ENCODE peak calls at places on chromosomes 1 and 21, in nine cellular contexts. One of them, this sample, is unnamed.

GRCh38 chr1:205571747-205572146 is 60.1 kb downstream of the ELK4 start:
- DNase-seq in fibroblast of lung: no peak
- DNase-seq in heart left ventricle: peak
- DNase-seq in esophagus squamous epithelium: no peak
- DNase-seq in esophagus muscularis mucosa: no peak
- DNase-seq in GM23338: no peak
- DNase-seq in IMR-90: no peak
- DNase-seq in keratinocyte: no peak
- DNase-seq in A549: no peak
- DNase-seq in this sample: peak

GRCh38 chr1:163664706-163665321 is 343.1 kb downstream of the NUF2 start:
- DNase-seq in fibroblast of lung: peak
- DNase-seq in heart left ventricle: no peak
- DNase-seq in esophagus squamous epithelium: no peak
- DNase-seq in esophagus muscularis mucosa: no peak
- DNase-seq in GM23338: no peak
- DNase-seq in IMR-90: no peak
- DNase-seq in keratinocyte: no peak
- DNase-seq in A549: no peak
- DNase-seq in this sample: no peak

GRCh38 chr1:155990340-155990739 is 12.0 kb upstream of the ARHGEF2 start:
- DNase-seq in fibroblast of lung: no peak
- DNase-seq in heart left ventricle: no peak
- DNase-seq in esophagus squamous epithelium: no peak
- DNase-seq in esophagus muscularis mucosa: no peak
- DNase-seq in GM23338: no peak
- DNase-seq in IMR-90: no peak
- DNase-seq in keratinocyte: no peak
- DNase-seq in A549: no peak
- DNase-seq in this sample: no peak

GRCh38 chr1:211920141-211920572 is 89.6 kb upstream of the LPGAT1 start:
- DNase-seq in fibroblast of lung: peak
- DNase-seq in heart left ventricle: peak
- DNase-seq in esophagus squamous epithelium: no peak
- DNase-seq in esophagus muscularis mucosa: no peak
- DNase-seq in GM23338: no peak
- DNase-seq in IMR-90: peak
- DNase-seq in keratinocyte: no peak
- DNase-seq in A549: peak
- DNase-seq in this sample: peak

GRCh38 chr1:232600430-232601258 is 29.3 kb downstream of the SIPA1L2 start:
- DNase-seq in fibroblast of lung: peak
- DNase-seq in heart left ventricle: no peak
- DNase-seq in esophagus squamous epithelium: no peak
- DNase-seq in esophagus muscularis mucosa: no peak
- DNase-seq in GM23338: peak
- DNase-seq in IMR-90: peak
- DNase-seq in keratinocyte: no peak
- DNase-seq in A549: no peak
- DNase-seq in this sample: no peak

GRCh38 chr1:181383695-181384094 is 99.6 kb upstream of the CACNA1E start:
- DNase-seq in fibroblast of lung: no peak
- DNase-seq in heart left ventricle: no peak
- DNase-seq in esophagus squamous epithelium: no peak
- DNase-seq in esophagus muscularis mucosa: no peak
- DNase-seq in GM23338: no peak
- DNase-seq in IMR-90: no peak
- DNase-seq in keratinocyte: no peak
- DNase-seq in A549: no peak
- DNase-seq in this sample: no peak

GRCh38 chr1:14880456-14881316 is 272.9 kb upstream of the TMEM51 start:
- DNase-seq in fibroblast of lung: peak
- DNase-seq in heart left ventricle: no peak
- DNase-seq in esophagus squamous epithelium: no peak
- DNase-seq in esophagus muscularis mucosa: no peak
- DNase-seq in GM23338: no peak
- DNase-seq in IMR-90: peak
- DNase-seq in keratinocyte: peak
- DNase-seq in A549: no peak
- DNase-seq in this sample: no peak

GRCh38 chr21:44300262-44300959 is 558 bp downstream of the PFKL start:
- DNase-seq in fibroblast of lung: peak
- DNase-seq in heart left ventricle: peak
- DNase-seq in esophagus squamous epithelium: no peak
- DNase-seq in esophagus muscularis mucosa: peak
- DNase-seq in GM23338: peak
- DNase-seq in IMR-90: peak
- DNase-seq in keratinocyte: no peak
- DNase-seq in A549: peak
- DNase-seq in this sample: peak

GRCh38 chr1:2969011-2969869 is 52.0 kb upstream of the ACTRT2 start:
- DNase-seq in fibroblast of lung: no peak
- DNase-seq in heart left ventricle: no peak
- DNase-seq in esophagus squamous epithelium: no peak
- DNase-seq in esophagus muscularis mucosa: no peak
- DNase-seq in GM23338: no peak
- DNase-seq in IMR-90: no peak
- DNase-seq in keratinocyte: no peak
- DNase-seq in A549: no peak
- DNase-seq in this sample: no peak

GRCh38 chr21:28827422-28827821 is 165.3 kb downstream of the LTN1 start:
- DNase-seq in fibroblast of lung: no peak
- DNase-seq in heart left ventricle: no peak
- DNase-seq in esophagus squamous epithelium: no peak
- DNase-seq in esophagus muscularis mucosa: no peak
- DNase-seq in GM23338: no peak
- DNase-seq in IMR-90: peak
- DNase-seq in keratinocyte: no peak
- DNase-seq in A549: no peak
- DNase-seq in this sample: no peak

DNA sequence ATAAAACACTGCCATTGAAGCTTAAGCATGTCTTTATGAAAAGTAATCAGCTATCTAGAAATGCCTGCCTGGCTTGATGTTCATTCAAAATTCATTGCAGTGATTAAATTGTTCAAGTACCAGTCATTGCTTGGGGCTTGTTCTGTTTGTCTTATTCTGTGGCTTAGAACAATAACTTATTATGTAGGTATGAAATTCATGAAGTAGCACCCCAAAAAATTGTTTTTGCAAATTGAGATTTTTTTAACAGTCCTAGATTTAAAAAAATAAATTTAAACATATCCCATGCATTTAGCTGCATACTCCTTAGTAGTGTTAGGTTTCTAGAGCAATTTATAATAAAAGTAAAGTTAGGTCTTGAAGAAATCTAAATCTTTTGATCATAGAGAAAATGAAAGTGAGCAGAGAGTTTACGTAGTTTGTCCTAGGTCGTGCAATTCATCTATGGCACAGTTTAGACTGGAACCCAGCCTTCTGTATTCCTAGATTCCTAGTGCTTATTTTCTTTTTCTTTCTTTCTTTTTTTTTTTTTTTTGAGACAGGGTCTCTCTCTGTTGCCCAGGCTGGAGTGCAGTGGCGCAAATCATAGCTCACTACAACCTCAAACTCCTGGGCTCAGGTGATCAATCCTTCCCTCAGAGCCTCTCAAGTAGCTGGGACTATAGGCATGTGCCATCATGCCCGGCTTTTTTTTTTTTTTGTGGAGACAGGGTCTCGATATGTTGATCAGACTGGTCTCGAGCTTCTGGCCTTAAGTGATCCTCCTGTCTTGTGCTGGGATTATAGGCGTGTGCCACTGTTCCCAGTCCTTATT is 9.3 kb downstream of the MIER1 start:
- DNase-seq in fibroblast of lung: no peak
- DNase-seq in heart left ventricle: no peak
- DNase-seq in esophagus squamous epithelium: no peak
- DNase-seq in esophagus muscularis mucosa: no peak
- DNase-seq in GM23338: no peak
- DNase-seq in IMR-90: no peak
- DNase-seq in keratinocyte: no peak
- DNase-seq in A549: no peak
- DNase-seq in this sample: no peak
- H3K4me3 ChIP-seq in fibroblast of lung: peak
- H3K4me3 ChIP-seq in heart left ventricle: peak
- H3K4me3 ChIP-seq in esophagus squamous epithelium: peak
- H3K4me3 ChIP-seq in esophagus muscularis mucosa: no peak
- H3K4me3 ChIP-seq in GM23338: no peak
- H3K4me3 ChIP-seq in IMR-90: no peak
- H3K4me3 ChIP-seq in keratinocyte: peak
- H3K4me3 ChIP-seq in A549: peak
- H3K4me3 ChIP-seq in this sample: peak

GRCh38 chr1:149942885-149943284 is 6.2 kb upstream of the MTMR11 start:
- DNase-seq in fibroblast of lung: no peak
- DNase-seq in heart left ventricle: no peak
- DNase-seq in esophagus squamous epithelium: no peak
- DNase-seq in esophagus muscularis mucosa: no peak
- DNase-seq in GM23338: no peak
- DNase-seq in IMR-90: no peak
- DNase-seq in keratinocyte: no peak
- DNase-seq in A549: no peak
- DNase-seq in this sample: no peak

GRCh38 chr1:149936992-149937705 is 470 bp upstream of the MTMR11 start:
- DNase-seq in fibroblast of lung: peak
- DNase-seq in heart left ventricle: no peak
- DNase-seq in esophagus squamous epithelium: no peak
- DNase-seq in esophagus muscularis mucosa: no peak
- DNase-seq in GM23338: peak
- DNase-seq in IMR-90: peak
- DNase-seq in keratinocyte: peak
- DNase-seq in A549: peak
- DNase-seq in this sample: no peak

GRCh38 chr1:149937779-149938178 is 1.1 kb upstream of the MTMR11 start:
- DNase-seq in fibroblast of lung: peak
- DNase-seq in heart left ventricle: no peak
- DNase-seq in esophagus squamous epithelium: no peak
- DNase-seq in esophagus muscularis mucosa: no peak
- DNase-seq in GM23338: no peak
- DNase-seq in IMR-90: no peak
- DNase-seq in keratinocyte: no peak
- DNase-seq in A549: no peak
- DNase-seq in this sample: no peak

GRCh38 chr1:149942207-149942606 is 5.5 kb upstream of the MTMR11 start:
- DNase-seq in fibroblast of lung: peak
- DNase-seq in heart left ventricle: peak
- DNase-seq in esophagus squamous epithelium: no peak
- DNase-seq in esophagus muscularis mucosa: no peak
- DNase-seq in GM23338: peak
- DNase-seq in IMR-90: peak
- DNase-seq in keratinocyte: no peak
- DNase-seq in A549: peak
- DNase-seq in this sample: no peak

DNA sequence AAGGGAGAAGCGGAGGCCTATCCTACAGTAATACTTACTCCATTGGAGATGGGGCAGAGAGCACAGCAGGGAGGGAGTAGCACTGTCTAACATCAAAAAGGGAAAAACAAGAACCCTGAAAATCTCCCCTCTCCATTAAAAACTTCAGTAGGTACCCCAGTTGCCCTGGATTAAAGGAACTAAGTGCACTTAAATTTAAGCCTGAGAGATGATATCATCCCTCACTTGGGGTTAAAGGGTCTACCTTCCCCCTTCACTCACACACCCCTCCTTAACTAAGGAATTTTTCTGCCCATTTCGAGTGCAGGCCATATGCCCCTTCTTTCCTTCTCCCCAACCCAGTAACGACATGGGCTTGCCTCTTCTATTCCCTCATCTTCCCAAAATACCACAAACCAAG is 3.7 kb upstream of the MTMR11 start:
- DNase-seq in fibroblast of lung: no peak
- DNase-seq in heart left ventricle: no peak
- DNase-seq in esophagus squamous epithelium: no peak
- DNase-seq in esophagus muscularis mucosa: no peak
- DNase-seq in GM23338: no peak
- DNase-seq in IMR-90: no peak
- DNase-seq in keratinocyte: no peak
- DNase-seq in A549: no peak
- DNase-seq in this sample: no peak
- H3K27ac ChIP-seq in fibroblast of lung: no peak
- H3K27ac ChIP-seq in heart left ventricle: no peak
- H3K27ac ChIP-seq in esophagus squamous epithelium: peak
- H3K27ac ChIP-seq in esophagus muscularis mucosa: peak
- H3K27ac ChIP-seq in GM23338: peak
- H3K27ac ChIP-seq in IMR-90: no peak
- H3K27ac ChIP-seq in keratinocyte: no peak
- H3K27ac ChIP-seq in A549: peak
- H3K27ac ChIP-seq in this sample: peak

GRCh38 chr1:160707171-160708109 is 4.2 kb downstream of the CD48 start:
- DNase-seq in fibroblast of lung: no peak
- DNase-seq in heart left ventricle: no peak
- DNase-seq in esophagus squamous epithelium: no peak
- DNase-seq in esophagus muscularis mucosa: no peak
- DNase-seq in GM23338: no peak
- DNase-seq in IMR-90: no peak
- DNase-seq in keratinocyte: no peak
- DNase-seq in A549: no peak
- DNase-seq in this sample: no peak

GRCh38 chr1:160710531-160711252 is 930 bp downstream of the CD48 start:
- DNase-seq in fibroblast of lung: no peak
- DNase-seq in heart left ventricle: no peak
- DNase-seq in esophagus squamous epithelium: no peak
- DNase-seq in esophagus muscularis mucosa: no peak
- DNase-seq in GM23338: no peak
- DNase-seq in IMR-90: no peak
- DNase-seq in keratinocyte: no peak
- DNase-seq in A549: no peak
- DNase-seq in this sample: no peak

GRCh38 chr1:160709715-160710114 is 1.9 kb downstream of the CD48 start:
- DNase-seq in fibroblast of lung: no peak
- DNase-seq in heart left ventricle: no peak
- DNase-seq in esophagus squamous epithelium: no peak
- DNase-seq in esophagus muscularis mucosa: no peak
- DNase-seq in GM23338: no peak
- DNase-seq in IMR-90: no peak
- DNase-seq in keratinocyte: no peak
- DNase-seq in A549: no peak
- DNase-seq in this sample: no peak

GRCh38 chr1:160708821-160709220 is 2.8 kb downstream of the CD48 start:
- DNase-seq in fibroblast of lung: no peak
- DNase-seq in heart left ventricle: no peak
- DNase-seq in esophagus squamous epithelium: no peak
- DNase-seq in esophagus muscularis mucosa: no peak
- DNase-seq in GM23338: no peak
- DNase-seq in IMR-90: no peak
- DNase-seq in keratinocyte: no peak
- DNase-seq in A549: no peak
- DNase-seq in this sample: no peak

GRCh38 chr1:160708118-160708517 is 3.5 kb downstream of the CD48 start:
- DNase-seq in fibroblast of lung: no peak
- DNase-seq in heart left ventricle: no peak
- DNase-seq in esophagus squamous epithelium: no peak
- DNase-seq in esophagus muscularis mucosa: no peak
- DNase-seq in GM23338: no peak
- DNase-seq in IMR-90: no peak
- DNase-seq in keratinocyte: no peak
- DNase-seq in A549: no peak
- DNase-seq in this sample: no peak
- H3K4me3 ChIP-seq in fibroblast of lung: no peak
- H3K4me3 ChIP-seq in heart left ventricle: peak
- H3K4me3 ChIP-seq in esophagus squamous epithelium: peak
- H3K4me3 ChIP-seq in esophagus muscularis mucosa: no peak
- H3K4me3 ChIP-seq in GM23338: no peak
- H3K4me3 ChIP-seq in IMR-90: no peak
- H3K4me3 ChIP-seq in keratinocyte: no peak
- H3K4me3 ChIP-seq in A549: no peak
- H3K4me3 ChIP-seq in this sample: no peak

GRCh38 chr1:43951021-43951985 is 4.6 kb downstream of the IPO13 start:
- DNase-seq in fibroblast of lung: no peak
- DNase-seq in heart left ventricle: no peak
- DNase-seq in esophagus squamous epithelium: no peak
- DNase-seq in esophagus muscularis mucosa: no peak
- DNase-seq in GM23338: no peak
- DNase-seq in IMR-90: peak
- DNase-seq in keratinocyte: no peak
- DNase-seq in A549: no peak
- DNase-seq in this sample: no peak
- H3K27ac ChIP-seq in fibroblast of lung: no peak
- H3K27ac ChIP-seq in heart left ventricle: no peak
- H3K27ac ChIP-seq in esophagus squamous epithelium: no peak
- H3K27ac ChIP-seq in esophagus muscularis mucosa: no peak
- H3K27ac ChIP-seq in GM23338: no peak
- H3K27ac ChIP-seq in IMR-90: no peak
- H3K27ac ChIP-seq in keratinocyte: no peak
- H3K27ac ChIP-seq in A549: no peak
- H3K27ac ChIP-seq in this sample: no peak

This sample was measured in ascending aorta.